ENCODE peak calls at places on chromosomes 16 and 17, in nine cellular contexts. V is AG10803, S is right lobe of liver, Z is stomach, Q is neural crest cell, G is cardiac muscle cell, F is suprapubic skin, J is mesothelial cell of epicardium, L is glutamatergic neuron. T is an unnamed sample.

GRCh38 chr17:21510686-21511367 is 134.7 kb downstream of the KCNJ12 start:
- DNase-seq in V (no peak), S (no peak), Z (no peak), Q (no peak), G (no peak), F (no peak), J (no peak), L (no peak), T (no peak)

GRCh38 chr16:17437142-17437720 is 33.5 kb downstream of the XYLT1 start:
- DNase-seq in V (peak), S (no peak), Z (no peak), Q (no peak), G (peak), F (no peak), J (no peak), L (no peak), T (no peak)

GRCh38 chr16:75053791-75054555 is 55.1 kb downstream of the ZNRF1 start:
- DNase-seq in V (no peak), S (peak), Z (peak), Q (no peak), G (no peak), F (no peak), J (no peak), L (no peak), T (no peak)

GRCh38 chr17:31692632-31693031 is 166.4 kb downstream of the COPRS start:
- DNase-seq in V (no peak), S (no peak), Z (no peak), Q (no peak), G (no peak), F (no peak), J (no peak), L (no peak), T (no peak)

GRCh38 chr16:55323637-55324490 is at the start of gene IRX6:
- DNase-seq in V (peak), S (peak), Z (no peak), Q (peak), G (peak), F (peak), J (peak), L (peak), T (no peak)

GRCh38 chr16:6545329-6545728 is 787.3 kb upstream of the RBFOX1 start:
- DNase-seq in V (no peak), S (no peak), Z (no peak), Q (no peak), G (no peak), F (no peak), J (no peak), L (no peak), T (no peak)

GRCh38 chr16:89721644-89722391 is 481 bp downstream of the ZNF276 start:
- DNase-seq in V (peak), S (peak), Z (peak), Q (no peak), G (peak), F (no peak), J (no peak), L (peak), T (no peak)

GRCh38 chr16:72721981-72722380 is 325.9 kb downstream of the ZFHX3 start:
- DNase-seq in V (no peak), S (no peak), Z (no peak), Q (no peak), G (no peak), F (no peak), J (no peak), L (no peak), T (no peak)

GRCh38 chr16:2511128-2511785 is 2.5 kb upstream of the ATP6V0C start:
- DNase-seq in V (peak), S (peak), Z (peak), Q (no peak), G (peak), F (peak), J (no peak), L (no peak), T (no peak)

GRCh38 chr16:83244057-83244456 is 563.7 kb upstream of the HSBP1 start:
- DNase-seq in V (no peak), S (no peak), Z (no peak), Q (no peak), G (no peak), F (no peak), J (no peak), L (no peak), T (no peak)

GRCh38 chr17:57541472-57542394 is 203.4 kb downstream of the CCDC182 start:
- DNase-seq in V (peak), S (no peak), Z (no peak), Q (no peak), G (peak), F (no peak), J (no peak), L (no peak), T (no peak)

GRCh38 chr16:1983544-1984346 is at the start of gene GFER:
- DNase-seq in V (peak), S (peak), Z (peak), Q (peak), G (peak), F (peak), J (peak), L (peak), T (no peak)

GRCh38 chr17:36089888-36090836 is at the start of gene CCL3:
- DNase-seq in V (no peak), S (peak), Z (no peak), Q (no peak), G (no peak), F (no peak), J (no peak), L (no peak), T (no peak)

GRCh38 chr17:6708357-6708961 is 4.7 kb downstream of the SLC13A5 start:
- DNase-seq in V (no peak), S (no peak), Z (peak), Q (no peak), G (no peak), F (no peak), J (no peak), L (no peak), T (no peak)

GRCh38 chr17:79657861-79658810 is 47.3 kb upstream of the RBFOX3 start:
- DNase-seq in V (no peak), S (no peak), Z (no peak), Q (no peak), G (no peak), F (no peak), J (no peak), L (no peak), T (no peak)

GRCh38 chr17:79661292-79662041 is 50.6 kb upstream of the RBFOX3 start:
- DNase-seq in V (no peak), S (no peak), Z (no peak), Q (no peak), G (no peak), F (no peak), J (no peak), L (no peak), T (no peak)

GRCh38 chr17:79659376-79659775 is 48.5 kb upstream of the RBFOX3 start:
- DNase-seq in V (no peak), S (no peak), Z (no peak), Q (no peak), G (no peak), F (no peak), J (no peak), L (no peak), T (no peak)

GRCh38 chr17:79657036-79657435 is 46.2 kb upstream of the RBFOX3 start:
- DNase-seq in V (no peak), S (no peak), Z (no peak), Q (no peak), G (no peak), F (no peak), J (no peak), L (no peak), T (no peak)

DNA sequence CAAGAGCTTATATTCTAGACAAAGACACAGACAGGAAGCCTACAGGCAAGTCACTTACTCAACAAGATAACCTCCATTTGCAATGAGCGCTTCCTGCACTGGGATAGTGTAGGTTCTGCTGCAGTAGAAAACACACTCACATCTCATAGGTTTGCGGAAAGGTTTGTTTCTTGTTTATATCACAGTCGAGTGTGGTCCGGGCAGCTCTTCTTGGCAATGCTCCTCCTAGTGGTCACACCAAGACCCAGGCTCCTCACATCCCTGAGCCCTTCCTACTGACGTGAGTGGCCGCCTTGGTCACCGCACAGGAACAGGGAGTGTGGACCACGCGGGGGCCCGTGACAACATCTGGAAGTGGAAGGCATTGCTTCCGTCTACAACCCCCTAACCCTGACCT is 48.0 kb upstream of the RBFOX3 start:
- DNase-seq in V (peak), S (no peak), Z (no peak), Q (peak), G (peak), F (no peak), J (no peak), L (peak), T (no peak)
- TF ChIP-seq CTCF in V (peak), S (peak), Z (no peak), Q (peak), G (peak), F (no peak), J (peak), L (peak), T (peak)

GRCh38 chr16:50719401-50720337 is 22.2 kb upstream of the CYLD start:
- DNase-seq in V (no peak), S (no peak), Z (peak), Q (no peak), G (no peak), F (no peak), J (no peak), L (no peak), T (no peak)
- TF ChIP-seq CTCF in V (no peak), S (no peak), Z (no peak), Q (no peak), G (no peak), F (no peak), J (no peak), L (no peak), T (no peak)

DNA sequence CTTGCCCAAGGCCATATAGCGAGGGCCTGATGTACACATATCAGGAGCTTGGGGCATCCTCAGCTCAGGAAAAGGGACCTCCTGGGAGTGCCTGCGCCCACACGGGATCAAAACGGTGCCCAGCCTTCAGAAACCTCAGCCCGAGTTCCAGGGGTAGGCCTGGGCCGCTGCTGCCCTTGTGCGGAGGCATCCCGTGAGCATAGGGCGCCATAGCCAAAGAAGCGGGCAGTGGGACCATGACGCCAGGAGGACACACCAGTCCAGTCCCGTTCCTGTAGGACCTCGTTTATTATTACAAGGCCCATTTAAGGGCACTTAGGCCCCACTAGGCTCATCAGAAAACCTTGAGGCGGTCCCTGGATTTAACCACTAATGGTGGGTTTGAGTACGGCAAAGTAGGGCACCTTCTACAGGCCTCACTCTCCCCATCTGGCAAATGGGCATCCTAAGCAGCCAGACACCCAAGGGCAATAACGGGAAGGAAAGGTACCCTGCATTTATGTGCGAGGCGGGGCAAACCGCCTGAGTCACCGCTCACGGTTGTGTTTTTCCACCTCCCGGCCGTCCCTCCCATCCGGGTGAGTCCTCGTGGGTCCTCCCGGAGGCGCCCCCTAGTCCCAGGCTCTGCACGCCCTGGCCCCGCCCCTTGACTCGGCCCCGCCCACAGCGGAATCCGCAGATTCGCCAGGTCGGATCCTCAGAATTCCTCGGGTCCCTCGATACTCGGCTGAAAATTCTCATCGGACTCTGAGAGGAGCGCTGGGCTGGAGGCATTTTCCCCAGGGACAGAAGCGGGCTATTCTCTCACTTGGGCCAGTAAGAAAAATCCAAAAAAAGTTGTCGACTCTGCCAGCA is 726 bp upstream of the SETD1A start:
- DNase-seq in V (peak), S (peak), Z (peak), Q (peak), G (peak), F (peak), J (peak), L (peak), T (no peak)
- TF ChIP-seq CTCF in V (peak), S (no peak), Z (no peak), Q (peak), G (peak), F (peak), J (no peak), L (peak), T (peak)

DNA sequence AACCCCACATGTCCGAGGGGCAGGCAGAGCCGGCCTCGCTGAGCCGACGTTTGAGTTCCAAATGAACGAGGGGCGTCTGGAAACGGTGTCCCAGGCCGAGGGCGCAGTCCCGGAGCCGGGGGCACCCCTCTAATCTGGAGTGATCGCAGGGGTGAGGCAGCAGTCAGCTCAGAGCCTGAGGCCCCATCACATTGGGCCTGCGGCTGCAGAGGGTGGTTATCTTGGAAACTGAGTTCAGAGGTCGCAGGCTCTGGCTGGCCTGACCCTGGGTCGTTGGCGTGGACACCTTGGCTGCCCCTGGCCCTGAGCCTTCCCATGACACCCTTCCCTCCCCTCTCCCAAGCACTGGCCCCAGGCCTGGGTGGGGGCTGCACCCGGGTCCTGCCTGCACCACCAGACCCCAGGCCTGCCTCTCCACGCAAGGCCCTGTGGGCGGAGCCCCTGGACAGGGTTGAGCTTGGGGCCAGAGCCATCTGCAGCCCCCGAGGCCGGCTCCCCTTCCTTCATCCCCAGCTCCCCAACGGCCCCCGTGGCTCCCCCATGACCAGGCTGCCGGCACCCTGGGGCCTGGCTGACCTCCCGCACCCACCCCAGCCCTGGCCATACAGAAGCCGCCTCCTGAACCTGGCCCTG is 45.6 kb downstream of the ZFPM1 start:
- DNase-seq in V (no peak), S (peak), Z (no peak), Q (no peak), G (no peak), F (no peak), J (no peak), L (no peak), T (no peak)
- TF ChIP-seq CTCF in V (no peak), S (no peak), Z (no peak), Q (no peak), G (no peak), F (no peak), J (no peak), L (no peak), T (no peak)